ENCODE peak calls at places on chromosomes 1 and 21, in five cellular contexts. Z is heart right ventricle; W is testis; P is adrenal gland; Q is CD8-positive, alpha-beta T cell. I is an unnamed sample. For H3K4me1, the result is how much of the 10 kb centered on the place peaks cover.

GRCh38 chr1:229131243-229132105 is 139.4 kb upstream of the RAB4A start:
- DNase-seq in Z (no peak), W (no peak), P (no peak), Q (no peak), I (no peak)

GRCh38 chr1:216310776-216311175 is 112.5 kb downstream of the USH2A start:
- DNase-seq in Z (peak), P (peak), Q (no peak), W (peak), I (no peak)

GRCh38 chr1:53587252-53587992 is 128.2 kb downstream of the DMRTB1 start:
- DNase-seq in Z (no peak), P (no peak), Q (no peak), W (no peak), I (no peak)

GRCh38 chr1:61141288-61142044 is 59.1 kb downstream of the NFIA start:
- DNase-seq in Q (no peak), W (no peak), Z (no peak), P (no peak), I (no peak)

GRCh38 chr1:185157599-185158469 is 867 bp downstream of the SWT1 start:
- DNase-seq in Z (peak), P (peak), W (no peak), Q (no peak), I (no peak)

GRCh38 chr1:53589043-53589887 is 130.1 kb downstream of the DMRTB1 start:
- DNase-seq in P (no peak), Q (no peak), Z (no peak), W (no peak), I (no peak)

GRCh38 chr1:203507836-203508235 is 13.9 kb downstream of the OPTC start:
- DNase-seq in P (no peak), Z (no peak), Q (no peak), W (no peak), I (no peak)

GRCh38 chr1:10799726-10800125 is 3.3 kb upstream of the CASZ1 start:
- DNase-seq in W (no peak), P (no peak), Q (no peak), Z (no peak), I (no peak)

GRCh38 chr1:20375563-20375962 is 84.9 kb downstream of the VWA5B1 start:
- DNase-seq in Z (no peak), P (peak), Q (no peak), W (no peak), I (no peak)

GRCh38 chr1:206905295-206906164 is 8.3 kb downstream of the IL24 start:
- DNase-seq in Q (no peak), Z (no peak), W (no peak), P (no peak), I (no peak)

GRCh38 chr1:56576880-56577858 is 2.2 kb downstream of the PLPP3 start:
- DNase-seq in P (no peak), Z (peak), W (peak), Q (no peak), I (no peak)

GRCh38 chr1:226568975-226569741 is 20.6 kb downstream of the STUM start:
- DNase-seq in Q (no peak), Z (no peak), P (no peak), W (no peak), I (no peak)

GRCh38 chr1:164591858-164592257 is 32.9 kb downstream of the PBX1 start:
- DNase-seq in W (no peak), P (no peak), Z (no peak), Q (no peak), I (no peak)

GRCh38 chr21:43933680-43934079 is 68.7 kb downstream of the AGPAT3 start:
- DNase-seq in Z (no peak), P (no peak), Q (no peak), W (no peak), I (no peak)

GRCh38 chr21:14758849-14759248 is 212.7 kb upstream of the SAMSN1 start:
- DNase-seq in P (no peak), W (no peak), Q (no peak), Z (no peak), I (no peak)

GRCh38 chr1:91791103-91791502 is 94.8 kb downstream of the TGFBR3 start:
- DNase-seq in W (no peak), Q (no peak), P (no peak), Z (no peak), I (no peak)

GRCh38 chr1:222582099-222582774 is 7.5 kb downstream of the TAF1A start:
- DNase-seq in Z (no peak), Q (no peak), W (no peak), P (no peak), I (no peak)

GRCh38 chr21:38888956-38889605 is 83.4 kb downstream of the ETS2 start:
- DNase-seq in W (no peak), Q (no peak), Z (no peak), P (no peak), I (no peak)

GRCh38 chr1:94463765-94464330 is 45.7 kb downstream of the ABCD3 start:
- DNase-seq in W (no peak), Z (peak), P (peak), Q (no peak), I (no peak)

GRCh38 chr1:172727956-172728603 is 69.2 kb downstream of the FASLG start:
- DNase-seq in Z (no peak), Q (no peak), P (peak), W (peak), I (no peak)
- TF ChIP-seq CTCF in Z (peak), Q (peak), P (peak), W (peak), I (peak)

GRCh38 chr1:109283748-109284600 is 1.0 kb upstream of the PSRC1 start:
- DNase-seq in P (no peak), Z (no peak), Q (no peak), W (no peak), I (no peak)

GRCh38 chr1:109282497-109282951 is 421 bp downstream of the PSRC1 start:
- DNase-seq in Q (no peak), Z (no peak), W (no peak), P (no peak), I (no peak)

GRCh38 chr1:109280768-109281356 is 2.1 kb downstream of the PSRC1 start:
- DNase-seq in P (no peak), Z (no peak), Q (no peak), W (peak), I (no peak)

GRCh38 chr1:109282952-109283747 is at the start of gene PSRC1:
- DNase-seq in W (peak), Q (peak), Z (peak), P (peak), I (peak)

DNA sequence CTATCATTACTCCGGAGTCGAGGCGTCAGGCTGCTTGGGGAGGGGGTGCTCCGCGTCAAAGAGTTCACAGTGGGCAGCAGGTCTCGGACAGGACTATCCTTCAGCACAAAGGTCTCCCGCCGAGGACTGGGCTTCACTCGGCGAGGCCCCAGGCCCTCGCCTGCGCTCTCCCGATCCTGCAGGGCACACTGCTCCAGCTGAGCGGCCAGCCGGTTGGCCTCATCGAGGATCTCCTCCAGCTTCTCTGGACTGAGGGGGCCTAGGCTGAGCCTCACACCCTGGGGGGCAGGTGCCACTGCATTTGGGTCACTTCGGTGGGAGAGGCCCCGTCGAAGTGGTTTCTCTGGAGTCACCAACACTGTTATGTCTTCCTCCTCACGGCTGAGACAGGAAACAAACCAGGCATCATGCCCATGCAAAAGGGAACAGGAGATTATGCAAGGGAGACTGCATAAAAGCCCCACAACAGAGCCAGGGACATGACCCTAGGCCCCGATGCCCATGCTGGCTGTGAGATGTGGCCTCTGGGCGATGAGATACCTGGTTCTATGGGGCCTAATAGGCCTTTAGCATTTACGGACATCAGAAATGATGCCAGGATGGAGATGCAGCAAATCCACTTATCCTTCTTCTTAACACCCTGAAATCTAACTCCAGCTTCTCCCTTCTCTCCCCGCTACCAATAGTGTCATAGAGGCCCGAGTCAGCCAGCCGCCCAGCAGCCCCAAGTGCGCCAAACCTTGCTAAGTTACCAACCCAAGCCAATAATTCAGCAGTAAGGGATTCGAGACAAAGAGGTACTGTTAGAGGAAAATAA is 1.1 kb downstream of the PSRC1 start:
- DNase-seq in Q (no peak), P (peak), Z (no peak), W (no peak), I (no peak)
- H3K27ac ChIP-seq in Q (no peak), P (no peak), Z (no peak), W (peak), I (peak)

GRCh38 chr1:40404670-40405462 is 31.3 kb downstream of the SMAP2 start:
- DNase-seq in P (peak), Q (no peak), Z (peak), W (no peak), I (no peak)

GRCh38 chr1:40397258-40397657 is 23.7 kb downstream of the SMAP2 start:
- DNase-seq in Z (no peak), Q (no peak), P (no peak), W (no peak), I (no peak)

GRCh38 chr1:40399984-40400704 is 26.6 kb downstream of the SMAP2 start:
- DNase-seq in W (no peak), Q (no peak), Z (no peak), P (no peak), I (no peak)

GRCh38 chr1:40405812-40406211 is 32.3 kb downstream of the SMAP2 start:
- DNase-seq in Q (no peak), W (no peak), P (no peak), Z (no peak), I (no peak)

GRCh38 chr1:40401427-40402201 is 28.1 kb downstream of the SMAP2 start:
- DNase-seq in W (no peak), Z (no peak), P (no peak), Q (no peak), I (no peak)
- H3K4me1 ChIP-seq in W (under half), Z (under half), P (under half), Q (half or more), I (under half)

GRCh38 chr1:208654241-208654640 is 410.1 kb upstream of the PLXNA2 start:
- DNase-seq in P (no peak), W (no peak), Q (no peak), Z (no peak), I (no peak)
- TF ChIP-seq CTCF in P (no peak), W (peak), Q (no peak), Z (no peak), I (peak)

GRCh38 chr1:14975119-14975518 is 178.4 kb upstream of the TMEM51 start:
- DNase-seq in W (no peak), P (no peak), Q (no peak), Z (no peak), I (no peak)

GRCh38 chr1:14972107-14972506 is 181.4 kb upstream of the TMEM51 start:
- DNase-seq in W (no peak), Q (no peak), P (peak), Z (no peak), I (no peak)

GRCh38 chr1:14974361-14974760 is 179.2 kb upstream of the TMEM51 start:
- DNase-seq in Q (no peak), P (no peak), W (no peak), Z (no peak), I (no peak)

GRCh38 chr1:14976260-14976659 is 177.3 kb upstream of the TMEM51 start:
- DNase-seq in Q (no peak), P (no peak), Z (no peak), W (no peak), I (no peak)

GRCh38 chr1:14973773-14974172 is 179.8 kb upstream of the TMEM51 start:
- DNase-seq in P (no peak), Z (no peak), Q (no peak), W (no peak), I (no peak)
- H3K27ac ChIP-seq in P (no peak), Z (no peak), Q (no peak), W (no peak), I (no peak)

GRCh38 chr1:162040657-162041056 is 17.0 kb upstream of the OLFML2B start:
- DNase-seq in W (no peak), Z (no peak), P (no peak), Q (no peak), I (no peak)

GRCh38 chr1:162038624-162039023 is 15.0 kb upstream of the OLFML2B start:
- DNase-seq in Z (no peak), W (no peak), P (no peak), Q (no peak), I (no peak)

GRCh38 chr1:162042361-162042760 is 18.7 kb upstream of the OLFML2B start:
- DNase-seq in Z (no peak), P (no peak), W (no peak), Q (no peak), I (no peak)
- H3K4me1 ChIP-seq in Z (under half), P (under half), W (under half), Q (under half), I (under half)

GRCh38 chr1:201874672-201875071 is 14.0 kb upstream of the SHISA4 start:
- DNase-seq in Q (no peak), Z (no peak), P (no peak), W (no peak), I (no peak)

GRCh38 chr1:201877877-201878339 is 10.8 kb upstream of the SHISA4 start:
- DNase-seq in Z (peak), W (peak), P (peak), Q (no peak), I (no peak)

GRCh38 chr1:201881617-201882016 is 7.1 kb upstream of the SHISA4 start:
- DNase-seq in P (no peak), Z (no peak), Q (no peak), W (no peak), I (no peak)

GRCh38 chr1:201880928-201881571 is 7.6 kb upstream of the SHISA4 start:
- DNase-seq in Z (no peak), W (no peak), Q (no peak), P (no peak), I (no peak)

GRCh38 chr1:201876148-201876547 is 12.6 kb upstream of the SHISA4 start:
- DNase-seq in P (no peak), W (no peak), Q (no peak), Z (no peak), I (no peak)
- TF ChIP-seq CTCF in P (no peak), W (peak), Q (no peak), Z (peak), I (peak)

GRCh38 chr1:223649222-223649621 is 16.3 kb downstream of the CAPN8 start:
- DNase-seq in Z (no peak), Q (no peak), W (no peak), P (no peak), I (no peak)

GRCh38 chr1:223642155-223642689 is 23.3 kb downstream of the CAPN8 start:
- DNase-seq in Q (no peak), W (no peak), P (no peak), Z (no peak), I (no peak)

GRCh38 chr1:223650465-223650864 is 15.0 kb downstream of the CAPN8 start:
- DNase-seq in Z (no peak), W (no peak), P (no peak), Q (no peak), I (no peak)

GRCh38 chr1:223645903-223646302 is 19.6 kb downstream of the CAPN8 start:
- DNase-seq in Q (no peak), P (no peak), Z (no peak), W (no peak), I (no peak)

DNA sequence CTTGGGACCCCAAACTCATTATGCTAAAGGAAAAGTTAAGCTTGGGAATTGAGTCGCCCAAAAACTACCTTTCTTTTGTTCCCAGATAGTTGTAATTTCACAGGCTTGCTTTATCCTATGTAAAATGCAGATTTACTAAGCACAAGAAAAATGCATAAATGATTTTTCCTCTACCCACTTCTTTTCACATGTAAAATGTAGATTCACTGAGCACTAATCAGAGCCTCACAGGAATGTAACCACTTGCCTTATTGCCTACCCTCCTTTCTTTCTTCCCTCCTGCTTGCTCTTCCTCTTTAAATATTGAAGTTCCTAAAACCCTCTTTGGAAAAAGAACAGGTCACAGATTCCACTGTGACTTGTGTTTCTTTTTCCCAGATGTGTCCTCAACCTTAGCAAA is 18.3 kb downstream of the CAPN8 start:
- DNase-seq in Q (no peak), Z (no peak), P (no peak), W (no peak), I (no peak)
- H3K27ac ChIP-seq in Q (no peak), Z (no peak), P (no peak), W (no peak), I (no peak)

GRCh38 chr21:17783003-17783402 is 36.2 kb downstream of the C21orf91 start:
- DNase-seq in P (no peak), Q (no peak), W (no peak), Z (no peak), I (no peak)
- H3K4me1 ChIP-seq in P (under half), Q (half or more), W (under half), Z (under half), I (under half)

DNA sequence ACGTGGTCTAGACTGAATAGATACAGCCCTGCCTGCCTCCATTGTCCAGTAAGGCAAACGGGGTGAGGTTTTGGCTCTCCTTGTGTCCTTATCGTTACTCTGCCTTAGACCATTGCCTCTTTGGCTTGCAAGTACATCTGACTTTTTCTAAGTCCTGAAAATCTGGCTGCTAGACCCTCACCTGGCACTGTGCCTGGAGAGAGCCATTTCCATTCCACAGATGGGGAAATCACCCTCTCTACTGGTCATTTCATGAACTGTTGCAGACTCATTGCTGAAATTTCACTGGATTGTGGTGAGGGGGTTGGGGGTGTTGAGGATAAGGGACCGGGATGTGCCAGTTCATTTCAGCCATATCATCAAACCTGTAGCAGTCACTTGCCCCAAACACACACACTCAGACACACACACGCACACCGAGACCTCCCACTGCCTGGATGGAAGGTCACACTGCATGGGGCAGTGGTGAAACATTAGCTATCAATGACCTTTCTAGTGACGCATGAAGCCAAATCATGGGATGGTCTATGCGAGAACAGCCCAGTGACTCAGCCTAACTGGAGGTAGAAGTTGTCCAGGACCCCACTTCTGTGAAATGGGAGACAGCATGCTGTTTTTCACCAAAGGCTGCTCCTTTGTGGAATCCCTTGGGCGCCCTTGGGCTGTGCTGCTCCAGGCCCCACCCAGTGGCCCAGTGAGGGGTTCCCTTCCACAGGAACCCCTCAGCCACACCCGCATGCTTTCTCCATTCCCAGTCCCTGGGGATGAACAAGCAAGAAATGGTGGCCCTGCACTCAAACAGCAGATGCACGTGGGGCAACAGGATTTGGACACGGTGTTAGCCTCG is 34.9 kb upstream of the VASH2 start:
- DNase-seq in Q (no peak), Z (peak), W (peak), P (peak), I (peak)
- TF ChIP-seq CTCF in Q (no peak), Z (no peak), W (peak), P (peak), I (peak)

I was measured in left ventricle myocardium inferior.